ENCODE peak calls at places on chromosomes 12 and 14, in five cellular contexts. U is HepG2, Z is K562, C is H1, F is GM12878. M is an unnamed sample.

GRCh38 chr14:70935135-70935534 is 27.9 kb downstream of the PCNX1 start:
- DNase-seq in F (no peak), Z (no peak), C (no peak), U (no peak), M (no peak)

GRCh38 chr12:19967486-19967885 is 400.9 kb upstream of the PDE3A start:
- DNase-seq in F (peak), U (no peak), Z (no peak), C (no peak), M (no peak)

GRCh38 chr12:181921-182320 is 32.0 kb downstream of the SLC6A12 start:
- DNase-seq in Z (no peak), F (no peak), U (no peak), C (no peak), M (no peak)

GRCh38 chr12:25135531-25136154 is 59.3 kb downstream of the DNAI7 start:
- DNase-seq in U (peak), Z (no peak), F (no peak), C (no peak), M (peak)

GRCh38 chr12:24505366-24506025 is 443.4 kb downstream of the BCAT1 start:
- DNase-seq in F (no peak), Z (no peak), U (no peak), C (no peak), M (no peak)

GRCh38 chr14:75298187-75298985 is 19.8 kb downstream of the FOS start:
- DNase-seq in C (no peak), Z (peak), F (no peak), U (no peak), M (no peak)

GRCh38 chr12:109114644-109115043 is 1.7 kb upstream of the ACACB start:
- DNase-seq in U (no peak), C (no peak), F (no peak), Z (no peak), M (no peak)

GRCh38 chr12:108115746-108116125 is 13.4 kb upstream of the WSCD2 start:
- DNase-seq in C (no peak), Z (no peak), U (no peak), F (no peak), M (no peak)

GRCh38 chr14:59055439-59056045 is 132.9 kb upstream of the DAAM1 start:
- DNase-seq in U (peak), C (no peak), F (peak), Z (peak), M (peak)

GRCh38 chr12:108816652-108817335 is 40.6 kb downstream of the SSH1 start:
- DNase-seq in F (no peak), C (no peak), U (no peak), Z (no peak), M (no peak)

GRCh38 chr14:32508281-32508680 is 179.2 kb downstream of the AKAP6 start:
- DNase-seq in Z (no peak), U (no peak), F (no peak), C (no peak), M (no peak)

GRCh38 chr12:82708507-82708906 is 21.8 kb downstream of the TMTC2 start:
- DNase-seq in F (no peak), C (peak), Z (no peak), U (no peak), M (no peak)

GRCh38 chr12:87152841-87153528 is 876.2 kb downstream of the C12orf50 start:
- DNase-seq in C (no peak), U (no peak), F (no peak), Z (no peak), M (no peak)

GRCh38 chr14:95460647-95461478 is 55.6 kb downstream of the SYNE3 start:
- DNase-seq in C (no peak), U (no peak), Z (no peak), F (no peak), M (peak)

GRCh38 chr12:42985506-42985905 is 396.0 kb upstream of the PRICKLE1 start:
- DNase-seq in C (peak), Z (no peak), U (no peak), F (no peak), M (no peak)

GRCh38 chr12:45227668-45228067 is 11.8 kb downstream of the ANO6 start:
- DNase-seq in F (no peak), Z (no peak), C (no peak), U (no peak), M (no peak)

DNA sequence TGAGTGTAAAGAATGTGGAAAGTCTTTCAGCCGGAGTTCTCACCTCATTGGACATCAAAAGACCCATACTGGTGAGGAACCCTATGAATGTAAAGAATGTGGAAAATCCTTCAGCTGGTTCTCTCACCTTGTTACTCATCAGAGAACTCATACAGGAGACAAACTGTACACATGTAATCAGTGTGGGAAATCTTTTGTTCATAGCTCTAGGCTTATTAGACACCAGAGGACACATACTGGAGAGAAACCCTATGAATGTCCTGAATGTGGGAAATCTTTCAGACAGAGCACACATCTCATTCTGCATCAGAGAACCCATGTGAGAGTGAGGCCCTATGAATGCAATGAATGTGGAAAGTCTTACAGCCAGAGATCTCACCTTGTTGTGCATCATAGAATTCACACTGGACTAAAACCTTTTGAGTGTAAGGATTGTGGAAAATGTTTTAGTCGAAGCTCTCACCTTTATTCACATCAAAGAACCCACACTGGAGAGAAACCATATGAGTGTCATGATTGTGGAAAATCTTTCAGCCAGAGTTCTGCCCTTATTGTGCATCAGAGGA is 25.1 kb upstream of the ZNF268 start:
- DNase-seq in Z (no peak), U (no peak), F (no peak), C (no peak), M (no peak)
- TF ChIP-seq SRF in Z (no peak), U (no peak), F (no peak), C (no peak), M (no peak)

GRCh38 chr12:95633049-95633545 is 81.8 kb upstream of the USP44 start:
- DNase-seq in U (peak), C (no peak), F (no peak), Z (no peak), M (peak)
- TF ChIP-seq SIN3A in U (no peak), C (no peak), F (no peak), Z (no peak), M (peak)

DNA sequence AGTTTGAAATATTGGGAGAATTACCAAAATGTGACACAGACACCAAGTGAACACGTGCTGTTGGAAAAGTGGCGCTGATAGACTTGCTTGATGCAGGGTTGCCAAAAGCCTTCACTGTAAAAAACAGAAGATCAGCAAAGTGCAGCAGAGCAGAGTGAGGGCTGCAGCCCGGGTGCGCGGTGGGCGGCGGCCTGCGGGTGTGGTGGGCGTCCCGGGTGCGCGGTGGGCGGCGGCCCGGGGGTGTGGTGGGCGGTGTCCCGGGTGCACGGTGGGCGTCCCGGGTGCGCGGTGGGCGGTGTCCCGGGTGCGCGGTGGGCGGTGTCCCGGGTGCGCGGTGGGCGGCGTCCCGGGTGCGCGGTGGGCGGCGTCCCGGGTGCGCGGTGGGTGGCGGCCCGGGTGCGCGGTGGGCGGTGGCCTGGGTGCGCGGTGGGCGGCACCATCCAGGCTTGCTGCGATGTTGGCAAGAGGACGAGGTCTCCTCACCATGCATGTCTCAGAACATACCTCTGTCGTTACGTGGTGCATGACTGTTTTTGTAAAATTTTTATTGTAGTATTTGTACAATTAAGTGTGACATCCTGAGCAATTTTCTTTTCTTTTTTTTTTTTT is 34.1 kb upstream of the TEX22 start:
- DNase-seq in F (no peak), U (no peak), C (no peak), Z (peak), M (no peak)
- TF ChIP-seq SRF in F (no peak), U (no peak), C (no peak), Z (no peak), M (no peak)

DNA sequence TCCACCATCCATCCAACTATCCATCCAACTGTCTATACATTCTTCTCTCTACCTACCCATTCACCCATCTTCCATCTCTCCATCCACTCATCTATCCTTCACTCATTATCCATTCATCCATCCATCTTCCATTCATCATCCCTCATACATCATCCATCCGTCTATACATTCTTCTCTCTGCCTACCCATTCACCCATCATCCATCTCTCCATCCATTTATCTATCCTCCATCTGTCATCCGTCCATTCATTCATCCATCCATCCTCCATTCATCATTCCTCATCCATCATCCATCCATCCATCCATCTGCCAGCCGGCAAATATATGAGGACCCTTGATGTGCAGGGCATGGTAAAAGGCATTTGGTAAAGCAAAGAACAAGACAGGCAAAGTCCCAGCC is 25.2 kb downstream of the AACS start:
- DNase-seq in Z (no peak), F (no peak), C (no peak), U (no peak), M (no peak)
- TF ChIP-seq SIN3A in Z (no peak), F (no peak), C (no peak), U (no peak), M (no peak)

GRCh38 chr12:122072031-122072970 is 6.3 kb upstream of the MLXIP start:
- DNase-seq in Z (no peak), F (no peak), U (no peak), C (no peak), M (no peak)
- TF ChIP-seq SRF in Z (no peak), F (no peak), U (no peak), C (no peak), M (no peak)

GRCh38 chr12:6049992-6050391 is 74.5 kb downstream of the VWF start:
- DNase-seq in Z (peak), F (no peak), C (no peak), U (peak), M (no peak)

GRCh38 chr12:6045438-6045837 is 79.0 kb downstream of the VWF start:
- DNase-seq in F (no peak), Z (no peak), C (no peak), U (no peak), M (no peak)

GRCh38 chr12:6046511-6047180 is 77.8 kb downstream of the VWF start:
- DNase-seq in C (no peak), U (no peak), Z (no peak), F (no peak), M (no peak)

GRCh38 chr12:6049587-6049986 is 74.9 kb downstream of the VWF start:
- DNase-seq in C (no peak), F (no peak), Z (no peak), U (no peak), M (no peak)

GRCh38 chr12:6047249-6048227 is 76.9 kb downstream of the VWF start:
- DNase-seq in U (no peak), C (no peak), F (no peak), Z (no peak), M (no peak)
- TF ChIP-seq SIN3A in U (no peak), C (no peak), F (no peak), Z (no peak), M (no peak)

DNA sequence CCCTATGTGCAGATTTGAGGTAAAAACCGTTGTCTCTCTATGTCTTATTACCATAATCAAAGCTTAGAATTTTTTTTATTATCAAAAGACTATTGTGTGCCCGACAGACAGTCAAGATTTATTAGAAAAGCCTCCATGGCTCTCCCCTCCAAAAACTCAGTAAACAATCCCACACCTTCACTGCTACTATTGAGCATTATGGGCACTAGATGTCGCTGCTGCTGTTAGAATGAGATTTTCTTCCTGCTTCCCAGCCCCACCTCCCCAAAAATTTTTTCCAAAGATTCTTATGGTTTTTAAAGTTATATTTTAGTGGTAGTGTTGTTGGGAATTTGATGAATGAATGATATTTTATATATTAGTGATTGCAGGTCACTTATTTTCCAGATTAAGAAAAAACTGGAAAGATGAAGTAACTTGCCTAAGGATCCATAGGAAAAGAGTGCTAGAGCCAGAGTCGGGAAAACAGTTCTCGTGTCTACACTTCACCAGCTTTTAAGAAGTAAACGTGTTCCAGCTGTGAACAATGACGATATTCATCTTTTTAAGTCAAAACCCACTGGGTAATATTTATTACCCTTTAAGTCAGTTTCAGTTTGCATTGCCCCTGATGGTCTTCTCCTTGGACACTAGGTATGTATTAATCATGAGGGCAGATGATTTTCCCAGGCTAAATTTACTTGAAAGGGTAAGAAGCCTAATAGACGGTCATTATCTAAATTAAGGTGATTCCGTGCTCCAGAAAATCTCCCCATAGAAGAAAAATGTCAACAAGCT is 12.2 kb upstream of the FOXG1 start:
- DNase-seq in C (no peak), F (peak), Z (peak), U (peak), M (no peak)
- TF ChIP-seq SRF in C (no peak), F (no peak), Z (no peak), U (no peak), M (no peak)

GRCh38 chr12:32039341-32039740 is 67.3 kb upstream of the BICD1 start:
- DNase-seq in Z (peak), F (no peak), U (no peak), C (no peak), M (no peak)
- TF ChIP-seq SIN3A in Z (no peak), F (no peak), U (no peak), C (no peak), M (no peak)

GRCh38 chr12:122995503-122996187 is 15.2 kb downstream of the ARL6IP4 start:
- DNase-seq in U (no peak), F (no peak), C (no peak), Z (no peak), M (no peak)
- TF ChIP-seq SRF in U (no peak), F (no peak), C (no peak), Z (no peak), M (no peak)

GRCh38 chr14:106209745-106210144 is 683.4 kb downstream of the TMEM121 start:
- DNase-seq in C (no peak), F (no peak), U (no peak), Z (no peak), M (no peak)
- TF ChIP-seq SIN3A in C (no peak), F (no peak), U (no peak), Z (no peak), M (no peak)

M was measured in HCT116.